ENCODE peak calls at places on chromosomes 12 and 14, in four cellular contexts. One of them, this sample, is unnamed.

GRCh38 chr12:73180734-73181133 is 908.6 kb downstream of the TRHDE start:
- DNase-seq in HepG2: no peak
- DNase-seq in A549: no peak
- DNase-seq in GM12878: no peak
- DNase-seq in this sample: no peak

GRCh38 chr14:100104006-100104352 is 38.8 kb downstream of the EVL start:
- DNase-seq in A549: no peak
- DNase-seq in HepG2: no peak
- DNase-seq in GM12878: no peak
- DNase-seq in this sample: no peak

GRCh38 chr14:92785601-92786426 is 8.3 kb upstream of the GOLGA5 start:
- DNase-seq in HepG2: no peak
- DNase-seq in A549: no peak
- DNase-seq in GM12878: no peak
- DNase-seq in this sample: peak; percentile 27

GRCh38 chr14:94385553-94386057 is 2.8 kb downstream of the SERPINA1 start:
- DNase-seq in GM12878: no peak
- DNase-seq in A549: no peak
- DNase-seq in HepG2: no peak
- DNase-seq in this sample: no peak

GRCh38 chr14:28142400-28143015 is 624.1 kb upstream of the FOXG1 start:
- DNase-seq in HepG2: no peak
- DNase-seq in A549: no peak
- DNase-seq in GM12878: no peak
- DNase-seq in this sample: no peak

GRCh38 chr12:56657416-56658379 is 11.9 kb upstream of the ATP5F1B start:
- DNase-seq in GM12878: no peak
- DNase-seq in HepG2: no peak
- DNase-seq in A549: no peak
- DNase-seq in this sample: no peak

GRCh38 chr14:72889366-72889765 is 4.5 kb downstream of the DPF3 start:
- DNase-seq in HepG2: no peak
- DNase-seq in A549: no peak
- DNase-seq in GM12878: no peak
- DNase-seq in this sample: no peak

GRCh38 chr12:70185301-70185700 is 57.9 kb upstream of the CNOT2 start:
- DNase-seq in A549: no peak
- DNase-seq in GM12878: no peak
- DNase-seq in HepG2: no peak
- DNase-seq in this sample: no peak

GRCh38 chr14:55373784-55374725 is 37.6 kb downstream of the ATG14 start:
- DNase-seq in GM12878: peak; percentile 20
- DNase-seq in A549: no peak
- DNase-seq in HepG2: no peak
- DNase-seq in this sample: no peak

GRCh38 chr14:20093442-20093841 is 17.1 kb upstream of the OR4K17 start:
- DNase-seq in A549: no peak
- DNase-seq in HepG2: no peak
- DNase-seq in GM12878: no peak
- DNase-seq in this sample: no peak

GRCh38 chr12:79451988-79452387 is 238.8 kb downstream of the PAWR start:
- DNase-seq in HepG2: peak; percentile 31
- DNase-seq in GM12878: no peak
- DNase-seq in A549: no peak
- DNase-seq in this sample: no peak

GRCh38 chr14:100078997-100079561 is 13.9 kb downstream of the EVL start:
- DNase-seq in HepG2: no peak
- DNase-seq in A549: no peak
- DNase-seq in GM12878: no peak
- DNase-seq in this sample: peak; percentile 15

GRCh38 chr12:32083489-32083888 is 23.2 kb upstream of the BICD1 start:
- DNase-seq in GM12878: no peak
- DNase-seq in A549: no peak
- DNase-seq in HepG2: no peak
- DNase-seq in this sample: no peak

GRCh38 chr12:94148841-94149780 is 734 bp downstream of the PLXNC1 start:
- DNase-seq in A549: peak; percentile 34
- DNase-seq in GM12878: no peak
- DNase-seq in HepG2: no peak
- DNase-seq in this sample: no peak

GRCh38 chr12:43282106-43282505 is 269.9 kb downstream of the ADAMTS20 start:
- DNase-seq in A549: no peak
- DNase-seq in GM12878: no peak
- DNase-seq in HepG2: no peak
- DNase-seq in this sample: no peak

GRCh38 chr12:70364695-70365397 is 1.2 kb upstream of the KCNMB4 start:
- DNase-seq in A549: peak; percentile 6
- DNase-seq in GM12878: no peak
- DNase-seq in HepG2: no peak
- DNase-seq in this sample: no peak

GRCh38 chr14:104095426-104096310 is 10.2 kb downstream of the ASPG start:
- DNase-seq in A549: no peak
- DNase-seq in GM12878: no peak
- DNase-seq in HepG2: no peak
- DNase-seq in this sample: no peak

GRCh38 chr12:19052689-19053088 is 76.8 kb upstream of the PLEKHA5 start:
- DNase-seq in A549: no peak
- DNase-seq in HepG2: no peak
- DNase-seq in GM12878: no peak
- DNase-seq in this sample: no peak

GRCh38 chr12:22459872-22460490 is 84.4 kb downstream of the C2CD5 start:
- DNase-seq in GM12878: no peak
- DNase-seq in A549: peak; percentile 23
- DNase-seq in HepG2: peak; percentile 43
- DNase-seq in this sample: peak; percentile 7

GRCh38 chr12:113858828-113859386 is 107.2 kb downstream of the RBM19 start:
- DNase-seq in GM12878: no peak
- DNase-seq in HepG2: no peak
- DNase-seq in A549: no peak
- DNase-seq in this sample: no peak
- TF ChIP-seq JUNB in GM12878: no peak
- TF ChIP-seq JUNB in HepG2: no peak
- TF ChIP-seq JUNB in A549: no peak
- TF ChIP-seq JUNB in this sample: no peak

DNA sequence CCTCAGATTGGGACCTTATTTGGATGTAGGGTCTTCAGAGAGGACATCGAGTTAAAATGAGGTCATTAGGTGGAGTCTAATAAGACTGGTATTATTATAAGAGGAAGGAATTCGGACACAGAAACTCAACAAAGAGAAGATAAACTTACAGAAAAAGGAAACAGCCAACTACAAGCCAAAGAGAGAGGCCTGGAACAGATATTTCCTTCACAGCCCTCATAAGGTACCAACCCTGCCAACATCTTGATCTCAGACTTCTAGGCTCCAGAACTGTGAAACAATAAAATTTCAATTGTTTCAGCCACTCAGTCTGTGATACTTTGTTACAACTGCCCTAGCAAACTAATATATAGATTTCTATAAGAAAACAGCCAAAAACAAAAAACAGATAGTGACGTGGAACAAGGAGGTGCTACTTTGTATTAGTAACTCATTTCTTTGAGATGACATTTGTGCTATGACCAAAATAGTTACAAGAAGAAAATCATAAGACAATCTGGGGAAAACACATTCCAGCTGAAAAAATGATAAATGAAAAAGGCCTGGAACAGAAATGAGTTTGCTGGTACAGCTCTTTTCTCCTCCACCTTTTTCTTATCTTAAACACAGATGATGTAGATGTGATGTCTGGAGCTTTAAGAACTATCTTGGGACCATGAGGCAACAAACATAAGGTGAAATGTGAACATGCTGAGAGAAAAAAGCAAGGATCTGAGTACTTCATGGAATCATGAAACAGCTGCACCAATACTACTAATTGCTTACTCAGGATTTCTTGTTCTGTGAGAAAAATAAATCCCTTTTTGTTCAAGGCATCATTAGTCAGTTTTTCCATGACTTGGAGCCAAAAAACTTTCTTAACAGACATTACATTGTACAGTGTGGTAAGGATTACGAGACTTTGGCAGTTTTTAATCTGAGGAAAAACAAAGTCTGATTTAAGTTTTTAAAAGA is 243.2 kb downstream of the ANO6 start:
- DNase-seq in HepG2: no peak
- DNase-seq in A549: no peak
- DNase-seq in GM12878: no peak
- DNase-seq in this sample: no peak
- TF ChIP-seq HDAC2 in HepG2: no peak
- TF ChIP-seq HDAC2 in A549: no peak
- TF ChIP-seq HDAC2 in GM12878: no peak
- TF ChIP-seq HDAC2 in this sample: no peak

GRCh38 chr12:123163227-123163626 is 12.3 kb upstream of the PITPNM2 start:
- DNase-seq in A549: no peak
- DNase-seq in HepG2: no peak
- DNase-seq in GM12878: no peak
- DNase-seq in this sample: no peak

GRCh38 chr12:123165537-123165936 is 14.6 kb upstream of the PITPNM2 start:
- DNase-seq in GM12878: no peak
- DNase-seq in A549: no peak
- DNase-seq in HepG2: no peak
- DNase-seq in this sample: no peak

GRCh38 chr12:123167329-123167728 is 16.4 kb upstream of the PITPNM2 start:
- DNase-seq in GM12878: no peak
- DNase-seq in A549: no peak
- DNase-seq in HepG2: peak; percentile 55
- DNase-seq in this sample: no peak

GRCh38 chr12:123164710-123165261 is 13.9 kb upstream of the PITPNM2 start:
- DNase-seq in A549: no peak
- DNase-seq in HepG2: no peak
- DNase-seq in GM12878: no peak
- DNase-seq in this sample: no peak

GRCh38 chr12:123164222-123164621 is 13.3 kb upstream of the PITPNM2 start:
- DNase-seq in HepG2: no peak
- DNase-seq in GM12878: no peak
- DNase-seq in A549: no peak
- DNase-seq in this sample: no peak
- TF ChIP-seq JUNB in HepG2: no peak
- TF ChIP-seq JUNB in GM12878: peak; percentile 58
- TF ChIP-seq JUNB in A549: no peak
- TF ChIP-seq JUNB in this sample: no peak

GRCh38 chr14:34496679-34497513 is 34.9 kb upstream of the SPTSSA start:
- DNase-seq in HepG2: peak; percentile 99
- DNase-seq in A549: peak; percentile 98
- DNase-seq in GM12878: no peak
- DNase-seq in this sample: peak; percentile 70
- TF ChIP-seq HDAC2 in HepG2: peak; percentile 87
- TF ChIP-seq HDAC2 in A549: no peak
- TF ChIP-seq HDAC2 in GM12878: no peak
- TF ChIP-seq HDAC2 in this sample: peak; percentile 26